ENCODE peak calls at places on chromosomes 5 and 9, in seven cellular contexts. Y is NCI-H1105; K is stimulated activated naive CD8-positive, alpha-beta T cell treated with anti-CD3 and anti-CD28 coated beads, Interleukin-15, Interleukin-2, amounts not matched to agents 100 U/mL and 50 U/mL, for 24 hours; B is effector memory CD4-positive, alpha-beta T cell; U is stimulated activated CD8-positive, alpha-beta memory T cell treated with anti-CD3 and anti-CD28 coated beads, Interleukin-12 subunit alpha, Interleukin-12 subunit beta, amount 100 ng/mL, for 4 hours; H is Caco-2; E is H1. D is an unnamed sample.

GRCh38 chr5:177537389-177538361 is 16.7 kb downstream of the FAM193B start:
- DNase-seq in Y (no peak), K (no peak), B (no peak), U (no peak), H (peak), E (no peak), D (peak)

GRCh38 chr9:27572566-27572917 is 739 bp downstream of the C9orf72 start:
- DNase-seq in Y (peak), K (peak), B (peak), U (no peak), H (no peak), E (no peak), D (peak)

GRCh38 chr5:136655429-136655828 is 290.1 kb upstream of the TRPC7 start:
- DNase-seq in Y (no peak), K (no peak), B (no peak), U (no peak), H (no peak), E (no peak), D (no peak)

GRCh38 chr5:171986772-171987171 is 19.7 kb downstream of the FBXW11 start:
- DNase-seq in Y (no peak), K (no peak), B (no peak), U (no peak), H (no peak), E (no peak), D (no peak)

GRCh38 chr5:170704417-170705195 is 78.9 kb upstream of the GABRP start:
- DNase-seq in Y (no peak), K (no peak), B (no peak), U (no peak), H (no peak), E (no peak), D (no peak)

GRCh38 chr9:36995927-36996471 is 38.1 kb downstream of the PAX5 start:
- DNase-seq in Y (peak), K (peak), B (no peak), U (peak), H (peak), E (peak), D (peak)

GRCh38 chr5:34959323-34959722 is 30.0 kb downstream of the DNAJC21 start:
- DNase-seq in Y (no peak), K (no peak), B (no peak), U (no peak), H (no peak), E (no peak), D (no peak)

GRCh38 chr5:74641014-74641777 is 668 bp upstream of the ENC1 start:
- DNase-seq in Y (no peak), K (peak), B (no peak), U (peak), H (peak), E (peak), D (peak)

GRCh38 chr9:120761011-120761410 is 32.2 kb downstream of the FBXW2 start:
- DNase-seq in Y (no peak), K (no peak), B (no peak), U (no peak), H (no peak), E (no peak), D (no peak)

GRCh38 chr9:134170525-134171315 is 6.4 kb upstream of the RNU6ATAC start:
- DNase-seq in Y (no peak), K (no peak), B (no peak), U (no peak), H (no peak), E (no peak), D (no peak)

GRCh38 chr5:57754616-57755015 is 272.0 kb upstream of the ACTBL2 start:
- DNase-seq in Y (no peak), K (no peak), B (no peak), U (no peak), H (no peak), E (no peak), D (no peak)

GRCh38 chr9:38724749-38725148 is 4.8 kb upstream of the FAM240B start:
- DNase-seq in Y (no peak), K (no peak), B (no peak), U (no peak), H (no peak), E (no peak), D (no peak)

GRCh38 chr5:132294728-132295504 is 722 bp downstream of the SLC22A4 start:
- DNase-seq in Y (no peak), K (peak), B (peak), U (peak), H (peak), E (no peak), D (no peak)

GRCh38 chr5:123549256-123549904 is 37.4 kb downstream of the CSNK1G3 start:
- DNase-seq in Y (no peak), K (peak), B (peak), U (peak), H (no peak), E (no peak), D (no peak)

GRCh38 chr9:114003756-114004155 is 74.3 kb downstream of the AMBP start:
- DNase-seq in Y (no peak), K (no peak), B (no peak), U (no peak), H (no peak), E (no peak), D (no peak)

GRCh38 chr9:126334626-126335621 is 8.3 kb downstream of the MVB12B start:
- DNase-seq in Y (no peak), K (no peak), B (no peak), U (no peak), H (peak), E (no peak), D (peak)

GRCh38 chr9:98551511-98552286 is 157.0 kb downstream of the GABBR2 start:
- DNase-seq in Y (no peak), K (no peak), B (no peak), U (no peak), H (no peak), E (no peak), D (no peak)

GRCh38 chr5:760363-761205 is 23.9 kb downstream of the ZDHHC11B start:
- DNase-seq in Y (no peak), K (no peak), B (no peak), U (no peak), H (no peak), E (no peak), D (no peak)

GRCh38 chr9:68560131-68560844 is 19.6 kb upstream of the TMEM252 start:
- DNase-seq in Y (no peak), K (peak), B (no peak), U (peak), H (peak), E (peak), D (no peak)

GRCh38 chr9:35675732-35676392 is 2.1 kb downstream of the CA9 start:
- DNase-seq in Y (no peak), K (peak), B (no peak), U (no peak), H (no peak), E (peak), D (no peak)

GRCh38 chr5:132250547-132250946 is 6.9 kb upstream of the PDLIM4 start:
- DNase-seq in Y (no peak), K (no peak), B (no peak), U (no peak), H (no peak), E (no peak), D (no peak)

GRCh38 chr5:138979684-138980275 is 104.6 kb upstream of the LRRTM2 start:
- DNase-seq in Y (no peak), K (peak), B (no peak), U (peak), H (no peak), E (peak), D (no peak)

GRCh38 chr5:37837101-37838032 is 2.5 kb downstream of the GDNF start:
- DNase-seq in Y (peak), K (peak), B (no peak), U (no peak), H (no peak), E (peak), D (peak)

GRCh38 chr9:11016081-11016480 is 403.3 kb upstream of the PTPRD start:
- DNase-seq in Y (no peak), K (no peak), B (no peak), U (no peak), H (no peak), E (no peak), D (no peak)

GRCh38 chr9:127495884-127496555 is 44.7 kb downstream of the LRSAM1 start:
- DNase-seq in Y (no peak), K (no peak), B (no peak), U (no peak), H (no peak), E (no peak), D (no peak)

GRCh38 chr9:131590449-131590848 is 45.1 kb downstream of the PRRT1B start:
- DNase-seq in Y (no peak), K (no peak), B (no peak), U (no peak), H (no peak), E (no peak), D (no peak)

GRCh38 chr5:74442466-74442865 is 198.1 kb downstream of the ENC1 start:
- DNase-seq in Y (no peak), K (no peak), B (no peak), U (no peak), H (peak), E (no peak), D (no peak)

GRCh38 chr9:76605271-76605670 is 146.3 kb downstream of the GCNT1 start:
- DNase-seq in Y (no peak), K (no peak), B (no peak), U (no peak), H (no peak), E (no peak), D (no peak)

GRCh38 chr5:147398860-147399259 is 111.0 kb downstream of the DPYSL3 start:
- DNase-seq in Y (no peak), K (no peak), B (no peak), U (no peak), H (no peak), E (no peak), D (no peak)